ENCODE peak calls at places on chromosome 10, in nine cellular contexts. One of them, this sample, is unnamed. For H3K4me1, the result is how much of the 10 kb centered on the place peaks cover.

GRCh38 chr10:95425592-95426465 is 135.0 kb upstream of the PDLIM1 start:
- DNase-seq in A549: no peak
- DNase-seq in psoas muscle: no peak
- DNase-seq in upper lobe of left lung: no peak
- DNase-seq in hepatocyte: no peak
- DNase-seq in OCI-LY7: no peak
- DNase-seq in esophagus muscularis mucosa: no peak
- DNase-seq in transverse colon: no peak
- DNase-seq in gastrocnemius medialis: no peak
- DNase-seq in this sample: no peak

GRCh38 chr10:52229271-52229931 is 84.7 kb upstream of the DKK1 start:
- DNase-seq in A549: no peak
- DNase-seq in psoas muscle: no peak
- DNase-seq in upper lobe of left lung: no peak
- DNase-seq in hepatocyte: no peak
- DNase-seq in OCI-LY7: no peak
- DNase-seq in esophagus muscularis mucosa: no peak
- DNase-seq in transverse colon: no peak
- DNase-seq in gastrocnemius medialis: no peak
- DNase-seq in this sample: no peak

GRCh38 chr10:110220383-110220782 is 13.0 kb downstream of the MXI1 start:
- DNase-seq in A549: no peak
- DNase-seq in psoas muscle: no peak
- DNase-seq in upper lobe of left lung: no peak
- DNase-seq in hepatocyte: no peak
- DNase-seq in OCI-LY7: no peak
- DNase-seq in esophagus muscularis mucosa: peak
- DNase-seq in transverse colon: no peak
- DNase-seq in gastrocnemius medialis: no peak
- DNase-seq in this sample: no peak

GRCh38 chr10:115171392-115171960 is 78.3 kb downstream of the ATRNL1 start:
- DNase-seq in A549: no peak
- DNase-seq in psoas muscle: no peak
- DNase-seq in upper lobe of left lung: no peak
- DNase-seq in hepatocyte: peak
- DNase-seq in OCI-LY7: peak
- DNase-seq in esophagus muscularis mucosa: no peak
- DNase-seq in transverse colon: no peak
- DNase-seq in gastrocnemius medialis: no peak
- DNase-seq in this sample: no peak

GRCh38 chr10:47261121-47261520 is 38.9 kb upstream of the GDF10 start:
- DNase-seq in A549: no peak
- DNase-seq in psoas muscle: no peak
- DNase-seq in upper lobe of left lung: no peak
- DNase-seq in hepatocyte: no peak
- DNase-seq in OCI-LY7: peak
- DNase-seq in esophagus muscularis mucosa: no peak
- DNase-seq in transverse colon: peak
- DNase-seq in gastrocnemius medialis: no peak
- DNase-seq in this sample: no peak

GRCh38 chr10:31399631-31400030 is 80.6 kb downstream of the ZEB1 start:
- DNase-seq in A549: no peak
- DNase-seq in psoas muscle: peak
- DNase-seq in upper lobe of left lung: no peak
- DNase-seq in hepatocyte: no peak
- DNase-seq in OCI-LY7: no peak
- DNase-seq in esophagus muscularis mucosa: no peak
- DNase-seq in transverse colon: no peak
- DNase-seq in gastrocnemius medialis: peak
- DNase-seq in this sample: no peak

GRCh38 chr10:111116211-111116610 is 39.4 kb downstream of the ADRA2A start:
- DNase-seq in A549: no peak
- DNase-seq in psoas muscle: no peak
- DNase-seq in upper lobe of left lung: no peak
- DNase-seq in hepatocyte: no peak
- DNase-seq in OCI-LY7: no peak
- DNase-seq in esophagus muscularis mucosa: no peak
- DNase-seq in transverse colon: no peak
- DNase-seq in gastrocnemius medialis: no peak
- DNase-seq in this sample: no peak

GRCh38 chr10:21497177-21497807 is 28.2 kb downstream of the SKIDA1 start:
- DNase-seq in A549: peak
- DNase-seq in psoas muscle: peak
- DNase-seq in upper lobe of left lung: peak
- DNase-seq in hepatocyte: peak
- DNase-seq in OCI-LY7: peak
- DNase-seq in esophagus muscularis mucosa: no peak
- DNase-seq in transverse colon: peak
- DNase-seq in gastrocnemius medialis: peak
- DNase-seq in this sample: peak

GRCh38 chr10:111515706-111516105 is 438.9 kb downstream of the ADRA2A start:
- DNase-seq in A549: no peak
- DNase-seq in psoas muscle: no peak
- DNase-seq in upper lobe of left lung: no peak
- DNase-seq in hepatocyte: no peak
- DNase-seq in OCI-LY7: no peak
- DNase-seq in esophagus muscularis mucosa: no peak
- DNase-seq in transverse colon: no peak
- DNase-seq in gastrocnemius medialis: no peak
- DNase-seq in this sample: no peak

GRCh38 chr10:92591550-92592140 is 1.3 kb upstream of the KIF11 start:
- DNase-seq in A549: peak
- DNase-seq in psoas muscle: peak
- DNase-seq in upper lobe of left lung: peak
- DNase-seq in hepatocyte: peak
- DNase-seq in OCI-LY7: peak
- DNase-seq in esophagus muscularis mucosa: peak
- DNase-seq in transverse colon: peak
- DNase-seq in gastrocnemius medialis: peak
- DNase-seq in this sample: peak

GRCh38 chr10:63528084-63528744 is 7.0 kb downstream of the REEP3 start:
- DNase-seq in A549: no peak
- DNase-seq in psoas muscle: no peak
- DNase-seq in upper lobe of left lung: no peak
- DNase-seq in hepatocyte: no peak
- DNase-seq in OCI-LY7: no peak
- DNase-seq in esophagus muscularis mucosa: no peak
- DNase-seq in transverse colon: no peak
- DNase-seq in gastrocnemius medialis: no peak
- DNase-seq in this sample: no peak

GRCh38 chr10:63376560-63377304 is 89.0 kb downstream of the JMJD1C start:
- DNase-seq in A549: no peak
- DNase-seq in psoas muscle: no peak
- DNase-seq in upper lobe of left lung: no peak
- DNase-seq in hepatocyte: no peak
- DNase-seq in OCI-LY7: peak
- DNase-seq in esophagus muscularis mucosa: no peak
- DNase-seq in transverse colon: no peak
- DNase-seq in gastrocnemius medialis: no peak
- DNase-seq in this sample: no peak

GRCh38 chr10:104648421-104648820 is 7.3 kb downstream of the SORCS3 start:
- DNase-seq in A549: no peak
- DNase-seq in psoas muscle: no peak
- DNase-seq in upper lobe of left lung: no peak
- DNase-seq in hepatocyte: no peak
- DNase-seq in OCI-LY7: no peak
- DNase-seq in esophagus muscularis mucosa: no peak
- DNase-seq in transverse colon: no peak
- DNase-seq in gastrocnemius medialis: no peak
- DNase-seq in this sample: no peak

GRCh38 chr10:104650072-104650471 is 9.0 kb downstream of the SORCS3 start:
- DNase-seq in A549: no peak
- DNase-seq in psoas muscle: no peak
- DNase-seq in upper lobe of left lung: no peak
- DNase-seq in hepatocyte: peak
- DNase-seq in OCI-LY7: no peak
- DNase-seq in esophagus muscularis mucosa: no peak
- DNase-seq in transverse colon: no peak
- DNase-seq in gastrocnemius medialis: no peak
- DNase-seq in this sample: no peak
- TF ChIP-seq CTCF in A549: no peak
- TF ChIP-seq CTCF in psoas muscle: no peak
- TF ChIP-seq CTCF in upper lobe of left lung: no peak
- TF ChIP-seq CTCF in hepatocyte: peak
- TF ChIP-seq CTCF in OCI-LY7: peak
- TF ChIP-seq CTCF in esophagus muscularis mucosa: no peak
- TF ChIP-seq CTCF in transverse colon: no peak
- TF ChIP-seq CTCF in gastrocnemius medialis: no peak
- TF ChIP-seq CTCF in this sample: peak

GRCh38 chr10:11755512-11756247 is 13.5 kb downstream of the ECHDC3 start:
- DNase-seq in A549: no peak
- DNase-seq in psoas muscle: no peak
- DNase-seq in upper lobe of left lung: no peak
- DNase-seq in hepatocyte: no peak
- DNase-seq in OCI-LY7: no peak
- DNase-seq in esophagus muscularis mucosa: no peak
- DNase-seq in transverse colon: no peak
- DNase-seq in gastrocnemius medialis: peak
- DNase-seq in this sample: no peak
- H3K4me1 ChIP-seq in A549: under half
- H3K4me1 ChIP-seq in psoas muscle: under half
- H3K4me1 ChIP-seq in upper lobe of left lung: under half
- H3K4me1 ChIP-seq in hepatocyte: under half
- H3K4me1 ChIP-seq in OCI-LY7: under half
- H3K4me1 ChIP-seq in esophagus muscularis mucosa: under half
- H3K4me1 ChIP-seq in transverse colon: under half
- H3K4me1 ChIP-seq in gastrocnemius medialis: under half
- H3K4me1 ChIP-seq in this sample: under half

DNA sequence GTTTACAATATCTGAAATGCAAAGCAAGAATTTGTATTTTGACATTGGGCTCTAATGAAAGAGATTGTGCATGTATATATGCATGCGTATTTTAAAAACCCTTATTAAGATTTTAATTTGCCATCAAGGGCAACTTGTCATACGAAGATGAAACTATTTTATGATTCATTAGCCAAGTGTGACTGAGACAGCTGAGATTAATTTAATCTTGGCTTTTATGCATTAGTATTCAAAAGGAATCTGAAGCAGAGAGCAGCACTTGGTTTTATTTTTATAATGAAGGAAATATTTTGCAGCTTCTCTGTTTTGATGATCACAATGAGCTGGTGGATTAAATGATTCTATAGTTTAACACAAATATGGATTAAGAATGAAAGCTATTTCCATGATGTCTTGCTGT is 45.9 kb upstream of the AKR1E2 start:
- DNase-seq in A549: no peak
- DNase-seq in psoas muscle: no peak
- DNase-seq in upper lobe of left lung: no peak
- DNase-seq in hepatocyte: no peak
- DNase-seq in OCI-LY7: no peak
- DNase-seq in esophagus muscularis mucosa: no peak
- DNase-seq in transverse colon: no peak
- DNase-seq in gastrocnemius medialis: no peak
- DNase-seq in this sample: no peak
- H3K27ac ChIP-seq in A549: no peak
- H3K27ac ChIP-seq in psoas muscle: no peak
- H3K27ac ChIP-seq in upper lobe of left lung: no peak
- H3K27ac ChIP-seq in hepatocyte: no peak
- H3K27ac ChIP-seq in OCI-LY7: no peak
- H3K27ac ChIP-seq in esophagus muscularis mucosa: no peak
- H3K27ac ChIP-seq in transverse colon: no peak
- H3K27ac ChIP-seq in gastrocnemius medialis: no peak
- H3K27ac ChIP-seq in this sample: no peak

GRCh38 chr10:128530301-128530700 is 404.1 kb upstream of the MKI67 start:
- DNase-seq in A549: peak
- DNase-seq in psoas muscle: no peak
- DNase-seq in upper lobe of left lung: no peak
- DNase-seq in hepatocyte: peak
- DNase-seq in OCI-LY7: peak
- DNase-seq in esophagus muscularis mucosa: no peak
- DNase-seq in transverse colon: no peak
- DNase-seq in gastrocnemius medialis: no peak
- DNase-seq in this sample: no peak
- TF ChIP-seq CTCF in A549: peak
- TF ChIP-seq CTCF in psoas muscle: peak
- TF ChIP-seq CTCF in upper lobe of left lung: no peak
- TF ChIP-seq CTCF in hepatocyte: peak
- TF ChIP-seq CTCF in OCI-LY7: peak
- TF ChIP-seq CTCF in esophagus muscularis mucosa: peak
- TF ChIP-seq CTCF in transverse colon: no peak
- TF ChIP-seq CTCF in gastrocnemius medialis: peak
- TF ChIP-seq CTCF in this sample: peak

GRCh38 chr10:102504976-102505300 is 1.2 kb downstream of the SUFU start:
- DNase-seq in A549: no peak
- DNase-seq in psoas muscle: no peak
- DNase-seq in upper lobe of left lung: no peak
- DNase-seq in hepatocyte: no peak
- DNase-seq in OCI-LY7: no peak
- DNase-seq in esophagus muscularis mucosa: no peak
- DNase-seq in transverse colon: no peak
- DNase-seq in gastrocnemius medialis: no peak
- DNase-seq in this sample: no peak

GRCh38 chr10:102503264-102504178 is at the start of gene SUFU:
- DNase-seq in A549: peak
- DNase-seq in psoas muscle: peak
- DNase-seq in upper lobe of left lung: peak
- DNase-seq in hepatocyte: peak
- DNase-seq in OCI-LY7: peak
- DNase-seq in esophagus muscularis mucosa: peak
- DNase-seq in transverse colon: peak
- DNase-seq in gastrocnemius medialis: peak
- DNase-seq in this sample: peak

GRCh38 chr10:102507521-102507920 is 3.7 kb downstream of the SUFU start:
- DNase-seq in A549: no peak
- DNase-seq in psoas muscle: no peak
- DNase-seq in upper lobe of left lung: no peak
- DNase-seq in hepatocyte: no peak
- DNase-seq in OCI-LY7: no peak
- DNase-seq in esophagus muscularis mucosa: no peak
- DNase-seq in transverse colon: no peak
- DNase-seq in gastrocnemius medialis: no peak
- DNase-seq in this sample: no peak

GRCh38 chr10:102504179-102504975 is 605 bp downstream of the SUFU start:
- DNase-seq in A549: no peak
- DNase-seq in psoas muscle: peak
- DNase-seq in upper lobe of left lung: no peak
- DNase-seq in hepatocyte: peak
- DNase-seq in OCI-LY7: peak
- DNase-seq in esophagus muscularis mucosa: no peak
- DNase-seq in transverse colon: peak
- DNase-seq in gastrocnemius medialis: no peak
- DNase-seq in this sample: peak

GRCh38 chr10:102505462-102506115 is 1.8 kb downstream of the SUFU start:
- DNase-seq in A549: no peak
- DNase-seq in psoas muscle: peak
- DNase-seq in upper lobe of left lung: no peak
- DNase-seq in hepatocyte: no peak
- DNase-seq in OCI-LY7: no peak
- DNase-seq in esophagus muscularis mucosa: no peak
- DNase-seq in transverse colon: no peak
- DNase-seq in gastrocnemius medialis: peak
- DNase-seq in this sample: no peak
- H3K4me1 ChIP-seq in A549: under half
- H3K4me1 ChIP-seq in psoas muscle: under half
- H3K4me1 ChIP-seq in upper lobe of left lung: half or more
- H3K4me1 ChIP-seq in hepatocyte: under half
- H3K4me1 ChIP-seq in OCI-LY7: under half
- H3K4me1 ChIP-seq in esophagus muscularis mucosa: under half
- H3K4me1 ChIP-seq in transverse colon: under half
- H3K4me1 ChIP-seq in gastrocnemius medialis: under half
- H3K4me1 ChIP-seq in this sample: under half